ENCODE peak calls at places on chromosomes 11 and 22, in four cellular contexts. F is K562, J is HepG2, O is GM12878. W is an unnamed sample.

GRCh38 chr11:73189723-73190556 is 28.1 kb upstream of the P2RY2 start:
- DNase-seq in J (no peak), O (no peak), F (no peak), W (no peak)

GRCh38 chr22:16949561-16949960 is 58.5 kb downstream of the GAB4 start:
- DNase-seq in F (no peak), J (no peak), O (peak), W (no peak)

GRCh38 chr11:62546244-62546936 is at the start of gene AHNAK:
- DNase-seq in F (peak), J (no peak), O (no peak), W (peak)

GRCh38 chr11:88402784-88403183 is 65.2 kb upstream of the CTSC start:
- DNase-seq in F (no peak), O (no peak), J (no peak), W (no peak)

GRCh38 chr11:96906521-96906920 is 516.7 kb downstream of the JRKL start:
- DNase-seq in F (no peak), J (no peak), O (no peak), W (no peak)

GRCh38 chr11:97948793-97949192 is 1072.0 kb upstream of the CNTN5 start:
- DNase-seq in O (no peak), J (no peak), F (no peak), W (no peak)

GRCh38 chr11:107563702-107564101 is 1.8 kb downstream of the ALKBH8 start:
- DNase-seq in O (no peak), F (peak), J (peak), W (no peak)

GRCh38 chr22:39994046-39994565 is 648 bp upstream of the FAM83F start:
- DNase-seq in O (no peak), F (peak), J (no peak), W (no peak)

GRCh38 chr22:36860017-36860416 is 789 bp upstream of the NCF4 start:
- DNase-seq in O (no peak), J (no peak), F (no peak), W (no peak)

GRCh38 chr11:24932110-24933000 is 435.5 kb downstream of the LUZP2 start:
- DNase-seq in O (no peak), J (no peak), F (no peak), W (no peak)
- TF ChIP-seq TCF7 in O (no peak), J (no peak), F (no peak), W (no peak)

GRCh38 chr11:17699157-17700114 is 19.9 kb upstream of the MYOD1 start:
- DNase-seq in F (peak), J (no peak), O (no peak), W (no peak)
- TF ChIP-seq MAX in F (no peak), J (no peak), O (no peak), W (no peak)

GRCh38 chr22:27617214-27617881 is 184.2 kb downstream of the MN1 start:
- DNase-seq in F (no peak), J (no peak), O (no peak), W (no peak)
- TF ChIP-seq TCF7 in F (no peak), J (no peak), O (no peak), W (no peak)

GRCh38 chr11:71117311-71117710 is 135.1 kb downstream of the SHANK2 start:
- DNase-seq in O (no peak), J (no peak), F (no peak), W (no peak)

GRCh38 chr11:71118671-71119250 is 133.6 kb downstream of the SHANK2 start:
- DNase-seq in O (no peak), F (no peak), J (no peak), W (no peak)

GRCh38 chr11:71124127-71124526 is 128.2 kb downstream of the SHANK2 start:
- DNase-seq in J (no peak), O (no peak), F (no peak), W (no peak)

GRCh38 chr11:71119656-71120269 is 132.6 kb downstream of the SHANK2 start:
- DNase-seq in O (no peak), J (no peak), F (no peak), W (no peak)

DNA sequence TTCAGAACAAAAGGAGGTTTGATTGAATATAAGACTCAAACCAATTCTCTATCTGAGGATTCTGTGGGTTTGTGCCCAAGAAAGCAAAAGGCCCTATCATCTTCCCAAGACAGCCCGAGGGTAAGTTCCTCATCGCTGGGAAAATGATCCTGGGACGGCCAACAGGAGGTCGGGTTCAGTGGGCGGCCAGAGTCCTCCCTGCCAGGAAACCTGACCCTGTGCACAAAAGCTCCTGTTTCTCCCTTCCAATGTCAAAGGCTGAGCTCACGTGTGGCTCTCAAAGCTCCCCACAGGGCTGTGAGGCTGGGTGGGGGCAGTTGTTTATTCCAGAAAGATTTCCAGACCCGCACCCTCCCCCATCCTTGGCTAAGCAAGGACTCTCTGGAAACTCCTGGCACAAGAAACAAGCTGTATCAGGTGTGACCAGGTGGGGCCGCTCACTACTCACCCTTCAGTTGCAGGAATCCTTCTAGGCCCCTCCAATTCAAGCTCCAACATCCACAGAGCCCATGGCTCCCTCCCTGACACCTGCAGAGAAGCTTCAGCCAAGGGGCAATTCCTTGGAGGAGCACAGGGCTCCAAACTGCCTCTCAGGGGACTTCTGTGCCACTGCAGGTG is 131.9 kb downstream of the SHANK2 start:
- DNase-seq in O (no peak), F (no peak), J (peak), W (peak)
- TF ChIP-seq MAX in O (no peak), F (no peak), J (no peak), W (no peak)

GRCh38 chr22:22085702-22086500 is 103.3 kb upstream of the TOP3B start:
- DNase-seq in O (no peak), F (no peak), J (no peak), W (no peak)
- TF ChIP-seq TCF7 in O (no peak), F (no peak), J (no peak), W (no peak)

DNA sequence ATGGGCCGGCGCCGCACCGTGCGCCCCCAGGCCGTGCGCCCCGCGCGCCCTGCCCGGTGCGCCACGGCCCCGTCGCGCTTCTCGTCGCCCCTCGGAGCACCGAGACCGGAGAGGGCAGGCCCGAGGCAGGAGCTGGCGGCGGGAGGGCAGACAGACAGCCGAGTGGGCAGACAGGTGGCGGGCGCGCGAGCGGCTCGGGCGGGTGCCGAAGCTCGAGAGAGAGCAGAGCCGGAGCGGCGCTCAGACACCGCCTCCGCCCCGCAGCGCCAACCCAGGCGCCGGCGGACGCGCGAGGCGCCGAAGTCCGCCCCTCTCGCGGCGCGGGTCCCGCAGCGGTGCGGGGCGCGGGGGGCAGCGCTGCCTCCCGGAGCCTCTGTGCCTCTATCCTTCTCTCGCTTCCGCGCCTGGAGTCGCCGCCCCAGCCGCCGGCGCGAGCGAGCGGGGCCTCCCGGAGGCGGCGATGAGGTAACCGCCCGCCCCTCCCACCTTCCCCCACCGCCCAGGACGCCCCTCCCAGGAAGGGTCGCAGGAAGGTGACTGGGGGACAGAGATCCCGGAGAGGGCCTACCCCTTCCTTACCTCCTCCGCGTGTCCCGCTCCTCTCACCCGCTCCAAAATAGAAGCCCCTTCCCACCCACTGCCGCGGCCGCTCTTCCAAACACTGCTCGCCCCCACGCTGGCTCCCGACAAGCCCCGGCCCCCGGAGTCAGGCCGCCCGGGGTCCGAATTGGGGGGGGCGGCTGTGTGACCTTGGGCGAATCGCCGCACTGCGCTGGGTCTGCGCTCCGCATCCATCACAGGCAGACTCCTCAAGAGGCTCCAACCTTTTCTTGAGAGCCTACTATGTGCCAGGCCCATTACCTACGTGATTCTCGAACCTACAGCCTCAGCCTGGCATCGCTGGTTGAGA is at the start of gene RASL10A:
- DNase-seq in F (peak), O (no peak), J (no peak), W (no peak)
- TF ChIP-seq MAX in F (no peak), O (no peak), J (peak), W (no peak)

GRCh38 chr11:122731500-122731913 is 76.0 kb downstream of the UBASH3B start:
- DNase-seq in J (peak), O (no peak), F (no peak), W (no peak)
- TF ChIP-seq TCF7 in J (no peak), O (no peak), F (no peak), W (no peak)

DNA sequence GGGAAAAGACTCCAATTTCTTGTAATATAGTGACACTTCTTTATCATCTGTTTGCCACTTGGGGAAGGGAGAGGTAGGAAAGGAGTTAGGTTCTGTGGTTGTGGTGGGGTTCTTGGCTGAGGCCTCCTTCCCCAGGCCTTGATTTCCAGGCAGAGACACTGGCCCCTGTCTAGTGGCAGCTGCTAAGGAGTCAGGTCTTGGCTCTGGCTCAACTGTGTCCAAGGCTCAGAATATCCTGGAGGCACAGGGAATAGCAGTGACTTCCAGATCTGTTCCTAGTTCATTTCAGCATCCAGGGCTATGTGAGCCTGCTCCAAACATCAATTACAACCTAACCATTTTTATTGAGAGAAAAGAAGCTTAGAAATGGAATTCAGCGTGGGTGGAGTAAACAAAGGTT is 29.5 kb downstream of the PPFIBP2 start:
- DNase-seq in J (no peak), F (no peak), O (no peak), W (no peak)
- TF ChIP-seq MAX in J (no peak), F (no peak), O (no peak), W (no peak)

GRCh38 chr22:30609260-30610185 is 2.5 kb downstream of the TCN2 start:
- DNase-seq in F (peak), J (no peak), O (peak), W (no peak)
- TF ChIP-seq TCF7 in F (no peak), J (no peak), O (no peak), W (no peak)